ENCODE peak calls at places on chromosomes 13 and 19, in nine cellular contexts. J is nephron progenitor cell; L is heart left ventricle; D is fibroblast of pulmonary artery; G is HCT116; R is A549; I is activated CD8-positive, alpha-beta T cell treated with anti-CD3 and anti-CD28 coated beads for 36 hours; S is ovary; F is breast epithelium. Y is an unnamed sample.
A peak's percentile ranks its signal among the peaks of the same experiment; 100 is the strongest.

GRCh38 chr13:29999492-30000372 is 149.3 kb upstream of the UBL3 start:
- DNase-seq in L (no peak), D (no peak), I (no peak), J (no peak), G (no peak), R (no peak), F (no peak), S (no peak), Y (no peak)

GRCh38 chr13:59950201-59950730 is 213.5 kb downstream of the DIAPH3 start:
- DNase-seq in D (no peak), J (no peak), R (no peak), L (no peak), G (no peak), I (no peak), S (no peak), F (no peak), Y (no peak)

GRCh38 chr13:45928843-45929242 is 77.3 kb upstream of the SIAH3 start:
- DNase-seq in G (no peak), L (no peak), J (no peak), I (no peak), R (no peak), F (no peak), D (peak; percentile 14), S (no peak), Y (no peak)

GRCh38 chr13:39327080-39327479 is 275.9 kb downstream of the LHFPL6 start:
- DNase-seq in G (no peak), I (no peak), L (no peak), J (no peak), D (no peak), R (no peak), S (no peak), F (no peak), Y (no peak)

GRCh38 chr13:44300895-44301638 is 72.6 kb upstream of the SERP2 start:
- DNase-seq in D (peak; percentile 88), S (peak; percentile 67), F (peak; percentile 73), G (peak; percentile 36), I (peak; percentile 26), J (no peak), R (peak; percentile 61), L (peak; percentile 54), Y (no peak)

GRCh38 chr13:81017525-81018152 is 676.7 kb upstream of the SPRY2 start:
- DNase-seq in L (no peak), J (peak; percentile 7), S (no peak), D (peak; percentile 81), R (peak; percentile 17), I (no peak), F (no peak), G (peak; percentile 16), Y (peak; percentile 18)

GRCh38 chr19:54470991-54471782 is 1.9 kb downstream of the CDC42EP5 start:
- DNase-seq in S (peak; percentile 33), F (no peak), R (no peak), G (no peak), D (no peak), J (peak; percentile 37), L (peak; percentile 57), I (peak; percentile 49), Y (no peak)

GRCh38 chr13:29855009-29855408 is 4.6 kb upstream of the UBL3 start:
- DNase-seq in J (no peak), F (no peak), R (no peak), S (no peak), I (no peak), D (no peak), L (no peak), G (no peak), Y (no peak)

GRCh38 chr19:49862411-49863253 is 4.7 kb downstream of the PNKP start:
- DNase-seq in L (no peak), J (peak; percentile 53), F (no peak), G (no peak), S (peak; percentile 54), I (no peak), R (no peak), D (no peak), Y (no peak)

GRCh38 chr19:47257411-47258169 is 1.3 kb downstream of the CCDC9 start:
- DNase-seq in G (no peak), S (peak; percentile 59), L (no peak), R (no peak), D (no peak), J (no peak), I (peak; percentile 33), F (no peak), Y (no peak)
- TF ChIP-seq CTCF in G (no peak), S (no peak), L (no peak), R (no peak), D (no peak), J (no peak), I (no peak), F (no peak), Y (no peak)

GRCh38 chr13:98595134-98595533 is 18.2 kb upstream of the STK24 start:
- DNase-seq in L (no peak), D (no peak), S (no peak), J (no peak), G (no peak), R (no peak), F (no peak), I (no peak), Y (no peak)
- TF ChIP-seq CTCF in L (no peak), D (no peak), S (no peak), J (no peak), G (no peak), R (no peak), F (no peak), I (no peak), Y (no peak)

GRCh38 chr13:58908019-58908679 is 1255.6 kb downstream of the DIAPH3 start:
- DNase-seq in D (no peak), L (no peak), J (no peak), S (no peak), G (no peak), I (no peak), F (no peak), R (no peak), Y (no peak)

GRCh38 chr13:58906329-58907007 is 1257.3 kb downstream of the DIAPH3 start:
- DNase-seq in J (no peak), L (peak; percentile 18), D (no peak), I (no peak), G (no peak), F (no peak), R (no peak), S (no peak), Y (no peak)

DNA sequence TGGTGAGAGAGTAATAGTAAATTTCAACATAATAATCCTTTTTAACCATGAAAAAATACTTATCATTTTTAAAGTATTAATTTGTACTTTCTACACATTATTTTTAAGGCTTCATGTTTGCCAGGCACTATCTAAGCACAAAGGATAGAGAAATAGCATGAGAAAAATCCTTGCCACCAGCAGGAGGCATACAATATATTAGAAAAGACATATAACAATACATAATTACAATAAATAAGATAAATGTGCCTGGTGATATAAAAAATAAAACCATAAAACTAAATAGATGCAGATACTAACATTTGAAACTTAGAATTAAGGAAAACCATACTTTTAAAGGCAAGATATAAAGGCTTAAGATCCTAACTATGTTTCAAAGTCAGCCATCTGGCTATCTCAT is 1256.4 kb downstream of the DIAPH3 start:
- DNase-seq in D (peak; percentile 16), S (no peak), L (no peak), J (no peak), F (no peak), G (no peak), R (no peak), I (no peak), Y (no peak)
- TF ChIP-seq CTCF in D (peak; percentile 26), S (no peak), L (no peak), J (no peak), F (no peak), G (no peak), R (no peak), I (no peak), Y (peak; percentile 20)

GRCh38 chr19:16066611-16067104 is 9.6 kb upstream of the TPM4 start:
- DNase-seq in J (no peak), R (no peak), L (peak; percentile 43), D (peak; percentile 80), I (peak; percentile 78), S (no peak), G (peak; percentile 80), F (no peak), Y (peak; percentile 51)
- TF ChIP-seq CTCF in J (no peak), R (peak; percentile 30), L (no peak), D (peak; percentile 27), I (peak; percentile 46), S (no peak), G (no peak), F (peak; percentile 38), Y (peak; percentile 55)

DNA sequence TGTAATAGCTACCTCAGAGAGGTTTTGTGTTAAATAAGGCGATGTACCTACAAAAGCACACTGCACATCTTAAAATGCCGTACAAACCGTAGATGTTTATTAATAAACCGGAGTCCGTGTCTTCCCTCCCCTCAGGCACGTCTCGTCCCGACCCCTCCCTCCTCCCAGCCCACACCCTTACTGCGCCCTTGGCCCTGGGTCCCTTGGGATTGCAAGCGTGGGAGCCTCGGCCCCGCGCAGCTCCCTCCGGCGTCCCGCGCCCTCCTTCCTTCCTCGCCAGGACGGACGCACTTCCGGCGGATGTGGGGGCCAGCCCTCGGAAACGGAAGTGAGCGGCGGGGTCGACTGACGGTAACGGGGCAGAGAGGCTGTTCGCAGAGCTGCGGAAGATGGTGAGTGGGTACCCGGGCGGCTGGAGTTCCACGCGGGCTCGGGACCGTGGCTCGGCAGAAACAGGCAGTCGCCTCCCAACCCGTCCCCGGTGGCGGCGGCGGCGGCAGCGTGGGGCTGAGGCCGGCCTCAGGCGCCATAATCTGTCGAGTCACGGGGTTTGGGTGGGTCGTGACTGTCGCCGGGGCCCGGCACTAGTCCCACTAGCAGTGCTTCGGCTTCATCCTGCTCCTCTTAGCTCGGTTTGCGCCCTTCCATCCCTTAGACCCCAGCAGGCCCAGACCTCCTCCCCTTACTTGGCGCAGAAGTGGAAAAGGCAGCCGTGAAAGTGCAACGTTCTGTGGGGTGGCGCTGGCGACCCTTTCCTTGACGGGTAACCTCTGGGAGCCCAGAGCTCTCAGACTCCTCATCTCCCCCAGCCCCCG is at the start of gene POMP:
- DNase-seq in R (peak; percentile 67), S (peak; percentile 92), I (peak; percentile 93), G (peak; percentile 68), F (peak; percentile 82), J (peak; percentile 88), D (peak; percentile 98), L (peak; percentile 97), Y (peak; percentile 73)
- TF ChIP-seq CTCF in R (no peak), S (no peak), I (no peak), G (no peak), F (no peak), J (no peak), D (no peak), L (no peak), Y (no peak)

DNA sequence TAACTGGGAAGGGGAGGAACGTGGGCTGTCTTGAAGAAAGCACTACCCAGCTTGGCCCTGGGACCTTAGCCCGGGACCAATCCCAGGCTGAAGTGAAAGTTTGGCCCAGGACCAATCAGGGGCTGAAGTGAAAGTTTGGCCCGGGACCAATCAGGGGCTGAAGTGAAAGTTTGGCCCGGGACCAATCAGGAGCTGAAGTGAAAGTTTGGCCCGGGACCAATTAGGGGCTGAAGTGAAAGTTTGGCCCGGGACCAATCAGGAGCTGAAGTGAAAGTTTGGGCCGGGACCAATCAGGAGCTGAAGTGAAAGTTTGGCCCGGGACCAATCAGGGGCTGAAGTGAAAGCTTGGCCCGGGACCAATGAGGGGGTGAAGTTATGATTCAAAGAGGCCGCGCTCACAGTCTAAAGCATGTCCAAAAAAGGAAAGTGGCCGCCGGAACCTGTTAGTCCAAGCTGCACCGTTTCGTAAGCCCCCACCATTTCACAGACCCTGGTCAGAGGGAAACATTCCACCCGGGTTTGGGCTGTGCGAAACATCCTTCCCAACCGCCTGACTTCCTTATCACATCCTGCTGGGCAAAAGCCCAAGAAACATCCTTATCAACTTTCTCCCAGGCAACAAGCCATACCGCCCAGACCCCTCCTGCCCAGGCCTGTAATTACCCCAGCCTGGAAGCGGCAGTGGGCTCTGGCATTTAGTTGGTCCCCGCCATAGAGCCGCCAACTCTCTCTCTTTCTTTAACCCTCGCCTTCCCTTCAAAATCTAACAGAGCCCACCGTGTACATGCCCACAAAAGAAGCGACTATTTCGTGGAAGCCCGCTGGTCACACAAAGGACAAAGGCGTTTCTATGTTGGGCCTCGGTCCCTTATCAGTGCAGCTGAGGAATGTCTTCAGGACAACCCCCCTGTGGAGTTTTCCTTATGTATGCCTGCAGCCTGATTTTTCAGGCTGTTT is 1.1 kb downstream of the ZNF850 start:
- DNase-seq in I (peak; percentile 83), S (peak; percentile 89), R (no peak), G (no peak), F (peak; percentile 62), L (peak; percentile 85), J (peak; percentile 7), D (peak; percentile 94), Y (peak; percentile 36)
- TF ChIP-seq CTCF in I (no peak), S (no peak), R (no peak), G (no peak), F (no peak), L (no peak), J (no peak), D (no peak), Y (no peak)